ENCODE peak calls at places on chromosomes 7 and 10, in five cellular contexts. One of them, this sample, is unnamed.

GRCh38 chr10:7986851-7987250 is 67.6 kb upstream of the GATA3 start:
- DNase-seq in cardiac muscle cell: peak; percentile 24
- DNase-seq in dorsolateral prefrontal cortex: no peak
- DNase-seq in psoas muscle: no peak
- DNase-seq in sigmoid colon: no peak
- DNase-seq in this sample: no peak

GRCh38 chr7:88254721-88255120 is 34.9 kb upstream of the SRI start:
- DNase-seq in cardiac muscle cell: no peak
- DNase-seq in dorsolateral prefrontal cortex: no peak
- DNase-seq in psoas muscle: no peak
- DNase-seq in sigmoid colon: no peak
- DNase-seq in this sample: no peak

GRCh38 chr7:21617916-21618390 is 75.1 kb downstream of the DNAH11 start:
- DNase-seq in cardiac muscle cell: peak; percentile 87
- DNase-seq in dorsolateral prefrontal cortex: no peak
- DNase-seq in psoas muscle: peak; percentile 73
- DNase-seq in sigmoid colon: peak; percentile 85
- DNase-seq in this sample: no peak

GRCh38 chr10:36788152-36788551 is 337.2 kb upstream of the ANKRD30A start:
- DNase-seq in cardiac muscle cell: no peak
- DNase-seq in dorsolateral prefrontal cortex: no peak
- DNase-seq in psoas muscle: no peak
- DNase-seq in sigmoid colon: no peak
- DNase-seq in this sample: no peak

GRCh38 chr7:41027428-41028115 is 675.3 kb downstream of the INHBA start:
- DNase-seq in cardiac muscle cell: peak; percentile 83
- DNase-seq in dorsolateral prefrontal cortex: no peak
- DNase-seq in psoas muscle: no peak
- DNase-seq in sigmoid colon: no peak
- DNase-seq in this sample: no peak

GRCh38 chr10:109721401-109722028 is 201.8 kb downstream of the XPNPEP1 start:
- DNase-seq in cardiac muscle cell: no peak
- DNase-seq in dorsolateral prefrontal cortex: no peak
- DNase-seq in psoas muscle: no peak
- DNase-seq in sigmoid colon: no peak
- DNase-seq in this sample: no peak

GRCh38 chr10:123800299-123800698 is 91.3 kb downstream of the CPXM2 start:
- DNase-seq in cardiac muscle cell: peak; percentile 10
- DNase-seq in dorsolateral prefrontal cortex: no peak
- DNase-seq in psoas muscle: no peak
- DNase-seq in sigmoid colon: no peak
- DNase-seq in this sample: no peak

GRCh38 chr10:71635251-71635866 is 84.2 kb downstream of the C10orf105 start:
- DNase-seq in cardiac muscle cell: no peak
- DNase-seq in dorsolateral prefrontal cortex: no peak
- DNase-seq in psoas muscle: no peak
- DNase-seq in sigmoid colon: no peak
- DNase-seq in this sample: no peak

GRCh38 chr7:130141161-130141857 is 63.9 kb downstream of the TMEM209 start:
- DNase-seq in cardiac muscle cell: peak; percentile 93
- DNase-seq in dorsolateral prefrontal cortex: peak; percentile 91
- DNase-seq in psoas muscle: peak; percentile 80
- DNase-seq in sigmoid colon: peak; percentile 80
- DNase-seq in this sample: no peak

GRCh38 chr7:102044984-102045673 is 227.7 kb downstream of the CUX1 start:
- DNase-seq in cardiac muscle cell: peak; percentile 91
- DNase-seq in dorsolateral prefrontal cortex: no peak
- DNase-seq in psoas muscle: peak; percentile 77
- DNase-seq in sigmoid colon: peak; percentile 79
- DNase-seq in this sample: no peak

GRCh38 chr10:99395750-99396445 is 34.5 kb downstream of the GOT1 start:
- DNase-seq in cardiac muscle cell: peak; percentile 85
- DNase-seq in dorsolateral prefrontal cortex: no peak
- DNase-seq in psoas muscle: no peak
- DNase-seq in sigmoid colon: no peak
- DNase-seq in this sample: no peak

GRCh38 chr7:69095649-69096048 is 502.6 kb upstream of the AUTS2 start:
- DNase-seq in cardiac muscle cell: no peak
- DNase-seq in dorsolateral prefrontal cortex: no peak
- DNase-seq in psoas muscle: no peak
- DNase-seq in sigmoid colon: no peak
- DNase-seq in this sample: no peak

GRCh38 chr10:16965740-16966447 is 148.7 kb upstream of the RSU1 start:
- DNase-seq in cardiac muscle cell: peak; percentile 97
- DNase-seq in dorsolateral prefrontal cortex: no peak
- DNase-seq in psoas muscle: no peak
- DNase-seq in sigmoid colon: peak; percentile 73
- DNase-seq in this sample: no peak

GRCh38 chr7:123655614-123656013 is at the start of gene LMOD2:
- DNase-seq in cardiac muscle cell: no peak
- DNase-seq in dorsolateral prefrontal cortex: no peak
- DNase-seq in psoas muscle: peak; percentile 88
- DNase-seq in sigmoid colon: no peak
- DNase-seq in this sample: no peak

GRCh38 chr10:77798940-77799339 is 127.6 kb downstream of the DLG5 start:
- DNase-seq in cardiac muscle cell: no peak
- DNase-seq in dorsolateral prefrontal cortex: no peak
- DNase-seq in psoas muscle: no peak
- DNase-seq in sigmoid colon: no peak
- DNase-seq in this sample: no peak

GRCh38 chr7:113263749-113264148 is 145.4 kb upstream of the SMIM30 start:
- DNase-seq in cardiac muscle cell: no peak
- DNase-seq in dorsolateral prefrontal cortex: no peak
- DNase-seq in psoas muscle: no peak
- DNase-seq in sigmoid colon: no peak
- DNase-seq in this sample: no peak

GRCh38 chr10:80356563-80356999 is at the start of the genes DYDC1 and DYDC2:
- DNase-seq in cardiac muscle cell: peak; percentile 44
- DNase-seq in dorsolateral prefrontal cortex: peak; percentile 52
- DNase-seq in psoas muscle: peak; percentile 60
- DNase-seq in sigmoid colon: peak; percentile 65
- DNase-seq in this sample: peak; percentile 35

GRCh38 chr7:20504060-20504459 is 111.4 kb upstream of the ABCB5 start:
- DNase-seq in cardiac muscle cell: no peak
- DNase-seq in dorsolateral prefrontal cortex: no peak
- DNase-seq in psoas muscle: no peak
- DNase-seq in sigmoid colon: no peak
- DNase-seq in this sample: no peak

GRCh38 chr10:17344206-17344605 is 110.2 kb downstream of the ST8SIA6 start:
- DNase-seq in cardiac muscle cell: peak; percentile 7
- DNase-seq in dorsolateral prefrontal cortex: no peak
- DNase-seq in psoas muscle: no peak
- DNase-seq in sigmoid colon: no peak
- DNase-seq in this sample: no peak

GRCh38 chr7:19930051-19930450 is 156.6 kb upstream of the TMEM196 start:
- DNase-seq in cardiac muscle cell: no peak
- DNase-seq in dorsolateral prefrontal cortex: no peak
- DNase-seq in psoas muscle: no peak
- DNase-seq in sigmoid colon: no peak
- DNase-seq in this sample: no peak

GRCh38 chr10:43227911-43228782 is 38.7 kb downstream of the RASGEF1A start:
- DNase-seq in cardiac muscle cell: no peak
- DNase-seq in dorsolateral prefrontal cortex: no peak
- DNase-seq in psoas muscle: peak; percentile 33
- DNase-seq in sigmoid colon: peak; percentile 51
- DNase-seq in this sample: no peak

GRCh38 chr7:31126976-31127375 is 74.9 kb downstream of the ADCYAP1R1 start:
- DNase-seq in cardiac muscle cell: peak; percentile 37
- DNase-seq in dorsolateral prefrontal cortex: no peak
- DNase-seq in psoas muscle: no peak
- DNase-seq in sigmoid colon: no peak
- DNase-seq in this sample: no peak

GRCh38 chr10:111707066-111707465 is 476.5 kb downstream of the GPAM start:
- DNase-seq in cardiac muscle cell: no peak
- DNase-seq in dorsolateral prefrontal cortex: no peak
- DNase-seq in psoas muscle: no peak
- DNase-seq in sigmoid colon: no peak
- DNase-seq in this sample: no peak

GRCh38 chr7:66246549-66247171 is 41.5 kb downstream of the TPST1 start:
- DNase-seq in cardiac muscle cell: no peak
- DNase-seq in dorsolateral prefrontal cortex: no peak
- DNase-seq in psoas muscle: no peak
- DNase-seq in sigmoid colon: no peak
- DNase-seq in this sample: no peak

GRCh38 chr7:46784746-46785145 is 797.2 kb downstream of the TNS3 start:
- DNase-seq in cardiac muscle cell: peak; percentile 17
- DNase-seq in dorsolateral prefrontal cortex: no peak
- DNase-seq in psoas muscle: no peak
- DNase-seq in sigmoid colon: no peak
- DNase-seq in this sample: no peak

GRCh38 chr10:131556061-131556896 is 244.8 kb upstream of the TCERG1L start:
- DNase-seq in cardiac muscle cell: no peak
- DNase-seq in dorsolateral prefrontal cortex: no peak
- DNase-seq in psoas muscle: no peak
- DNase-seq in sigmoid colon: no peak
- DNase-seq in this sample: no peak

GRCh38 chr10:48800283-48800675 is 115.6 kb downstream of the WDFY4 start:
- DNase-seq in cardiac muscle cell: no peak
- DNase-seq in dorsolateral prefrontal cortex: no peak
- DNase-seq in psoas muscle: no peak
- DNase-seq in sigmoid colon: no peak
- DNase-seq in this sample: peak; percentile 76

GRCh38 chr10:95474228-95475002 is 86.8 kb downstream of the SORBS1 start:
- DNase-seq in cardiac muscle cell: peak; percentile 65
- DNase-seq in dorsolateral prefrontal cortex: no peak
- DNase-seq in psoas muscle: no peak
- DNase-seq in sigmoid colon: no peak
- DNase-seq in this sample: no peak

DNA sequence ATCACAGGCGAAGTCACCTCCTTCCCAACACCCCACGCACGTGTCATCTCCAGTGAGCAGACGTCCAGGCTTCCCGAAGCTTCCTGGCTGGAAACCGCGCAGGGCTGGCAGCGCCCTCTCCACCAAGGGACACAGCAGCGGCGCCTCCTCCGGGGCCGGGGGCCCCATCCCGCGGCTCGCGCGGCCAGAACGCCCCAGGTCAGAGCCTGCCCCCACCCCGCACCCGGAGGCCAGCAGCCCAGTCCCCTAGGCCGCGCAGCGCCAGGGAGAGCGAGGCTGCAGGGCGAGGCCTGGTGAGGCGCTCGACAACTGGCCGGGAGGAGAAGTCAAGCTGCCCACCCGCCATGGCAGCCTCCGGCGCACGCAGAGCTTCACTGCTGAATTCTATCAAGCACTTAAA is 247.0 kb downstream of the SEMA3D start:
- DNase-seq in cardiac muscle cell: no peak
- DNase-seq in dorsolateral prefrontal cortex: peak; percentile 41
- DNase-seq in psoas muscle: peak; percentile 28
- DNase-seq in sigmoid colon: no peak
- DNase-seq in this sample: no peak
- H3K4me3 ChIP-seq in cardiac muscle cell: no peak overlapping the region
- H3K4me3 ChIP-seq in dorsolateral prefrontal cortex: no peak overlapping the region
- H3K4me3 ChIP-seq in psoas muscle: no peak overlapping the region
- H3K4me3 ChIP-seq in sigmoid colon: no peak overlapping the region
- H3K4me3 ChIP-seq in this sample: no peak overlapping the region

GRCh38 chr7:116633131-116633988 is 38.6 kb upstream of the MET start:
- DNase-seq in cardiac muscle cell: peak; percentile 62
- DNase-seq in dorsolateral prefrontal cortex: no peak
- DNase-seq in psoas muscle: peak; percentile 79
- DNase-seq in sigmoid colon: no peak
- DNase-seq in this sample: peak; percentile 73
- TF ChIP-seq CTCF in cardiac muscle cell: peak; percentile 12
- TF ChIP-seq CTCF in dorsolateral prefrontal cortex: no peak
- TF ChIP-seq CTCF in psoas muscle: peak; percentile 11
- TF ChIP-seq CTCF in sigmoid colon: no peak
- TF ChIP-seq CTCF in this sample: no peak

GRCh38 chr7:155811895-155812761 is at the start of gene SHH:
- DNase-seq in cardiac muscle cell: peak; percentile 28
- DNase-seq in dorsolateral prefrontal cortex: no peak
- DNase-seq in psoas muscle: no peak
- DNase-seq in sigmoid colon: no peak
- DNase-seq in this sample: no peak
- H3K4me3 ChIP-seq in cardiac muscle cell: no peak within 1 kb of the TSS
- H3K4me3 ChIP-seq in dorsolateral prefrontal cortex: peak within 1 kb of the TSS; percentile 54
- H3K4me3 ChIP-seq in psoas muscle: peak within 1 kb of the TSS; percentile 32
- H3K4me3 ChIP-seq in sigmoid colon: no peak within 1 kb of the TSS
- H3K4me3 ChIP-seq in this sample: no peak within 1 kb of the TSS

GRCh38 chr10:83166344-83166743 is 973.0 kb upstream of the GHITM start:
- DNase-seq in cardiac muscle cell: no peak
- DNase-seq in dorsolateral prefrontal cortex: no peak
- DNase-seq in psoas muscle: no peak
- DNase-seq in sigmoid colon: no peak
- DNase-seq in this sample: peak; percentile 36
- TF ChIP-seq CTCF in cardiac muscle cell: no peak
- TF ChIP-seq CTCF in dorsolateral prefrontal cortex: no peak
- TF ChIP-seq CTCF in psoas muscle: no peak
- TF ChIP-seq CTCF in sigmoid colon: no peak
- TF ChIP-seq CTCF in this sample: peak; percentile 16

GRCh38 chr10:73495884-73496674 is at the start of gene PPP3CB:
- DNase-seq in cardiac muscle cell: peak; percentile 98
- DNase-seq in dorsolateral prefrontal cortex: peak; percentile 86
- DNase-seq in psoas muscle: peak; percentile 94
- DNase-seq in sigmoid colon: peak; percentile 93
- DNase-seq in this sample: peak; percentile 98

GRCh38 chr10:73493781-73494180 is 2.0 kb downstream of the PPP3CB start:
- DNase-seq in cardiac muscle cell: peak; percentile 41
- DNase-seq in dorsolateral prefrontal cortex: no peak
- DNase-seq in psoas muscle: no peak
- DNase-seq in sigmoid colon: no peak
- DNase-seq in this sample: no peak

GRCh38 chr10:73494877-73495225 is 973 bp downstream of the PPP3CB start:
- DNase-seq in cardiac muscle cell: peak; percentile 19
- DNase-seq in dorsolateral prefrontal cortex: no peak
- DNase-seq in psoas muscle: no peak
- DNase-seq in sigmoid colon: no peak
- DNase-seq in this sample: no peak

GRCh38 chr10:73494213-73494612 is 1.6 kb downstream of the PPP3CB start:
- DNase-seq in cardiac muscle cell: no peak
- DNase-seq in dorsolateral prefrontal cortex: no peak
- DNase-seq in psoas muscle: no peak
- DNase-seq in sigmoid colon: no peak
- DNase-seq in this sample: no peak

GRCh38 chr10:73495226-73495883 is 469 bp downstream of the PPP3CB start:
- DNase-seq in cardiac muscle cell: peak; percentile 90
- DNase-seq in dorsolateral prefrontal cortex: peak; percentile 85
- DNase-seq in psoas muscle: peak; percentile 95
- DNase-seq in sigmoid colon: peak; percentile 93
- DNase-seq in this sample: peak; percentile 96
- H3K4me3 ChIP-seq in cardiac muscle cell: peak overlapping the region; percentile 54
- H3K4me3 ChIP-seq in dorsolateral prefrontal cortex: peak overlapping the region; percentile 72
- H3K4me3 ChIP-seq in psoas muscle: peak overlapping the region; percentile 90
- H3K4me3 ChIP-seq in sigmoid colon: peak overlapping the region; percentile 85
- H3K4me3 ChIP-seq in this sample: peak overlapping the region; percentile 55